ENCODE peak calls at places on chromosome 19, in five cellular contexts. One of them, this sample, is unnamed.
A peak's percentile ranks its signal among the peaks of the same experiment; 100 is the strongest.

GRCh38 chr19:31497709-31498108 is 148.5 kb upstream of the TSHZ3 start:
- DNase-seq in fibroblast of the aortic adventitia: no peak
- DNase-seq in A549: no peak
- DNase-seq in fibroblast of mammary gland: no peak
- DNase-seq in tibial artery: no peak
- DNase-seq in this sample: no peak

GRCh38 chr19:52297601-52298358 is 811 bp downstream of the ZNF480 start:
- DNase-seq in fibroblast of the aortic adventitia: no peak
- DNase-seq in A549: no peak
- DNase-seq in fibroblast of mammary gland: peak; percentile 2
- DNase-seq in tibial artery: no peak
- DNase-seq in this sample: no peak

GRCh38 chr19:45171211-45171623 is 6.8 kb downstream of the TRAPPC6A start:
- DNase-seq in fibroblast of the aortic adventitia: no peak
- DNase-seq in A549: no peak
- DNase-seq in fibroblast of mammary gland: no peak
- DNase-seq in tibial artery: no peak
- DNase-seq in this sample: no peak

GRCh38 chr19:1265611-1266115 is 3.5 kb upstream of the CIRBP start:
- DNase-seq in fibroblast of the aortic adventitia: peak; percentile 76
- DNase-seq in A549: peak; percentile 31
- DNase-seq in fibroblast of mammary gland: peak; percentile 93
- DNase-seq in tibial artery: peak; percentile 85
- DNase-seq in this sample: peak; percentile 69

GRCh38 chr19:33684550-33685303 is 63.0 kb downstream of the CHST8 start:
- DNase-seq in fibroblast of the aortic adventitia: no peak
- DNase-seq in A549: no peak
- DNase-seq in fibroblast of mammary gland: no peak
- DNase-seq in tibial artery: no peak
- DNase-seq in this sample: no peak

GRCh38 chr19:32287811-32288227 is 57.6 kb upstream of the ZNF507 start:
- DNase-seq in fibroblast of the aortic adventitia: peak; percentile 82
- DNase-seq in A549: peak; percentile 44
- DNase-seq in fibroblast of mammary gland: peak; percentile 81
- DNase-seq in tibial artery: peak; percentile 72
- DNase-seq in this sample: no peak

GRCh38 chr19:10206226-10206873 is 11.6 kb upstream of the DNMT1 start:
- DNase-seq in fibroblast of the aortic adventitia: peak; percentile 78
- DNase-seq in A549: no peak
- DNase-seq in fibroblast of mammary gland: peak; percentile 69
- DNase-seq in tibial artery: no peak
- DNase-seq in this sample: no peak

GRCh38 chr19:48656840-48657474 is 11.0 kb upstream of the CA11 start:
- DNase-seq in fibroblast of the aortic adventitia: peak; percentile 86
- DNase-seq in A549: no peak
- DNase-seq in fibroblast of mammary gland: peak; percentile 96
- DNase-seq in tibial artery: no peak
- DNase-seq in this sample: no peak

GRCh38 chr19:45607071-45608029 is 5.3 kb upstream of the GPR4 start:
- DNase-seq in fibroblast of the aortic adventitia: peak; percentile 76
- DNase-seq in A549: peak; percentile 77
- DNase-seq in fibroblast of mammary gland: peak; percentile 67
- DNase-seq in tibial artery: peak; percentile 64
- DNase-seq in this sample: no peak

GRCh38 chr19:40867701-40868100 is 14.3 kb downstream of the CYP2A7 start:
- DNase-seq in fibroblast of the aortic adventitia: no peak
- DNase-seq in A549: no peak
- DNase-seq in fibroblast of mammary gland: no peak
- DNase-seq in tibial artery: no peak
- DNase-seq in this sample: no peak

GRCh38 chr19:48739835-48740704 is at the start of gene RASIP1:
- DNase-seq in fibroblast of the aortic adventitia: no peak
- DNase-seq in A549: no peak
- DNase-seq in fibroblast of mammary gland: no peak
- DNase-seq in tibial artery: no peak
- DNase-seq in this sample: no peak

GRCh38 chr19:10587022-10587838 is at the start of gene AP1M2:
- DNase-seq in fibroblast of the aortic adventitia: no peak
- DNase-seq in A549: no peak
- DNase-seq in fibroblast of mammary gland: no peak
- DNase-seq in tibial artery: no peak
- DNase-seq in this sample: no peak

GRCh38 chr19:58338336-58338735 is 11.5 kb downstream of the ZSCAN22 start:
- DNase-seq in fibroblast of the aortic adventitia: no peak
- DNase-seq in A549: no peak
- DNase-seq in fibroblast of mammary gland: no peak
- DNase-seq in tibial artery: no peak
- DNase-seq in this sample: no peak

GRCh38 chr19:53657778-53658177 is 26.0 kb downstream of the DPRX start:
- DNase-seq in fibroblast of the aortic adventitia: no peak
- DNase-seq in A549: no peak
- DNase-seq in fibroblast of mammary gland: no peak
- DNase-seq in tibial artery: no peak
- DNase-seq in this sample: no peak
- H3K4me3 ChIP-seq in fibroblast of the aortic adventitia: no peak overlapping the region
- H3K4me3 ChIP-seq in A549: no peak overlapping the region
- H3K4me3 ChIP-seq in fibroblast of mammary gland: no peak overlapping the region
- H3K4me3 ChIP-seq in tibial artery: no peak overlapping the region
- H3K4me3 ChIP-seq in this sample: no peak overlapping the region

GRCh38 chr19:50255115-50255514 is 51.7 kb downstream of the MYH14 start:
- DNase-seq in fibroblast of the aortic adventitia: no peak
- DNase-seq in A549: no peak
- DNase-seq in fibroblast of mammary gland: no peak
- DNase-seq in tibial artery: no peak
- DNase-seq in this sample: no peak
- TF ChIP-seq CTCF in fibroblast of the aortic adventitia: no peak
- TF ChIP-seq CTCF in A549: no peak
- TF ChIP-seq CTCF in fibroblast of mammary gland: peak; percentile 18
- TF ChIP-seq CTCF in tibial artery: no peak
- TF ChIP-seq CTCF in this sample: peak; percentile 46

GRCh38 chr19:15671891-15672579 is 852 bp upstream of the CYP4F12 start:
- DNase-seq in fibroblast of the aortic adventitia: no peak
- DNase-seq in A549: peak; percentile 4
- DNase-seq in fibroblast of mammary gland: no peak
- DNase-seq in tibial artery: no peak
- DNase-seq in this sample: no peak
- H3K4me3 ChIP-seq in fibroblast of the aortic adventitia: no peak overlapping the region
- H3K4me3 ChIP-seq in A549: no peak overlapping the region
- H3K4me3 ChIP-seq in fibroblast of mammary gland: no peak overlapping the region
- H3K4me3 ChIP-seq in tibial artery: no peak overlapping the region
- H3K4me3 ChIP-seq in this sample: no peak overlapping the region

GRCh38 chr19:5823579-5824281 is 15.8 kb downstream of the FUT6 start:
- DNase-seq in fibroblast of the aortic adventitia: no peak
- DNase-seq in A549: peak; percentile 53
- DNase-seq in fibroblast of mammary gland: no peak
- DNase-seq in tibial artery: no peak
- DNase-seq in this sample: no peak
- TF ChIP-seq CTCF in fibroblast of the aortic adventitia: peak; percentile 40
- TF ChIP-seq CTCF in A549: peak; percentile 51
- TF ChIP-seq CTCF in fibroblast of mammary gland: peak; percentile 31
- TF ChIP-seq CTCF in tibial artery: no peak
- TF ChIP-seq CTCF in this sample: no peak

GRCh38 chr19:38683393-38684077 is 36.1 kb downstream of the ACTN4 start:
- DNase-seq in fibroblast of the aortic adventitia: peak; percentile 88
- DNase-seq in A549: peak; percentile 100
- DNase-seq in fibroblast of mammary gland: peak; percentile 90
- DNase-seq in tibial artery: peak; percentile 77
- DNase-seq in this sample: no peak

GRCh38 chr19:38682872-38683392 is 35.5 kb downstream of the ACTN4 start:
- DNase-seq in fibroblast of the aortic adventitia: no peak
- DNase-seq in A549: no peak
- DNase-seq in fibroblast of mammary gland: no peak
- DNase-seq in tibial artery: no peak
- DNase-seq in this sample: no peak

GRCh38 chr19:38684862-38685665 is 37.6 kb downstream of the ACTN4 start:
- DNase-seq in fibroblast of the aortic adventitia: no peak
- DNase-seq in A549: no peak
- DNase-seq in fibroblast of mammary gland: no peak
- DNase-seq in tibial artery: no peak
- DNase-seq in this sample: no peak

GRCh38 chr19:38685666-38686529 is 38.4 kb downstream of the ACTN4 start:
- DNase-seq in fibroblast of the aortic adventitia: peak; percentile 83
- DNase-seq in A549: peak; percentile 94
- DNase-seq in fibroblast of mammary gland: peak; percentile 67
- DNase-seq in tibial artery: no peak
- DNase-seq in this sample: no peak

GRCh38 chr19:38684078-38684861 is 36.8 kb downstream of the ACTN4 start:
- DNase-seq in fibroblast of the aortic adventitia: peak; percentile 95
- DNase-seq in A549: peak; percentile 100
- DNase-seq in fibroblast of mammary gland: peak; percentile 94
- DNase-seq in tibial artery: peak; percentile 76
- DNase-seq in this sample: peak; percentile 54
- H3K4me3 ChIP-seq in fibroblast of the aortic adventitia: no peak overlapping the region
- H3K4me3 ChIP-seq in A549: peak overlapping the region; percentile 24
- H3K4me3 ChIP-seq in fibroblast of mammary gland: peak overlapping the region; percentile 15
- H3K4me3 ChIP-seq in tibial artery: no peak overlapping the region
- H3K4me3 ChIP-seq in this sample: no peak overlapping the region

DNA sequence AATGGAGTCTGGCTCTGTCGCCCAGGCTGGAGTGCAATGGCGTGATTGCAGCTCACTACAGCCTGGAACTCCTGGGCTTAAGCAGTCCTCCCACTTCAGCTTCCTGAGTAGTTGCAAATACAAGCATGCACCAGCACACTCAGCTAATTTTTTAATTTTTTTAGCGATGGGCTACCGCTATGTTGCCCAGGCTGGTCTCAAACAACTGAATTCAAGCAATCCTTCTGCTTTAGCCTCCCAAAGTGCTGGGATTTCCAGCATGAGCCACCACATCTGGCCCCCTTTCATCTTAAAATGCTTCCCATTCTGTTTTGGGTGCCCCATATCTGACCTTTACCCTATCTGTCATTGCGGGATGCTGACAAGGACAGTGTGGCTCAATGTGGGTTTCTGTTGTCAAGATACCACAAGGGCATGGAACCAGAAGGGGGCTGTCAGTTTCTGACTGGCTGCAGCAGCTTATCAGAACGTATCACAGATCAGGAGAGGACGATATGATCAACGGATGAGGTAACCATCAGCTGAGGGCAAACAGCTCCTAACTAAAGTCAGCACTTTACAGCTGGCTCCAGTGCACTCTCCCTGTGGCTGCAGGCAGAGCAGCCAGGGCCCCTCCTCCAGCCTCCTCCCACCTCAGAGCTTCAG is 32.4 kb downstream of the GPR42 start:
- DNase-seq in fibroblast of the aortic adventitia: no peak
- DNase-seq in A549: no peak
- DNase-seq in fibroblast of mammary gland: no peak
- DNase-seq in tibial artery: no peak
- DNase-seq in this sample: no peak
- TF ChIP-seq CTCF in fibroblast of the aortic adventitia: no peak
- TF ChIP-seq CTCF in A549: no peak
- TF ChIP-seq CTCF in fibroblast of mammary gland: no peak
- TF ChIP-seq CTCF in tibial artery: no peak
- TF ChIP-seq CTCF in this sample: no peak

This sample was measured in GM06990.